ENCODE peak calls at places on chromosome 2, in six cellular contexts. I is mesenchymal stem cell, F is neuronal stem cell, A is IMR-90, Y is H1, O is trophoblast cell. K is an unnamed sample.

GRCh38 chr2:208139447-208139846 is 6.5 kb downstream of the CRYGB start:
- DNase-seq in I (no peak), F (no peak), A (no peak), Y (no peak), O (no peak), K (no peak)

GRCh38 chr2:191935247-191935646 is 88.4 kb upstream of the CAVIN2 start:
- DNase-seq in I (no peak), F (no peak), A (no peak), Y (no peak), O (no peak), K (no peak)

GRCh38 chr2:173184031-173185004 is 108.7 kb downstream of the MAP3K20 start:
- DNase-seq in I (peak; percentile 99), F (no peak), A (peak; percentile 100), Y (no peak), O (no peak), K (peak; percentile 59)

GRCh38 chr2:191635333-191636234 is 42.4 kb upstream of the NABP1 start:
- DNase-seq in I (peak; percentile 66), F (no peak), A (peak; percentile 84), Y (no peak), O (peak; percentile 94), K (no peak)

GRCh38 chr2:236121546-236121945 is 46.6 kb downstream of the GBX2 start:
- DNase-seq in I (peak; percentile 14), F (no peak), A (peak; percentile 16), Y (no peak), O (no peak), K (no peak)

GRCh38 chr2:86223098-86223681 is 23.9 kb downstream of the MRPL35 start:
- DNase-seq in I (peak; percentile 16), F (no peak), A (peak; percentile 50), Y (no peak), O (no peak), K (no peak)

GRCh38 chr2:9310390-9310789 is 103.8 kb downstream of the ASAP2 start:
- DNase-seq in I (peak; percentile 85), F (no peak), A (peak; percentile 82), Y (no peak), O (peak; percentile 12), K (no peak)

GRCh38 chr2:199409705-199410104 is 48.0 kb downstream of the SATB2 start:
- DNase-seq in I (no peak), F (no peak), A (peak; percentile 11), Y (no peak), O (no peak), K (no peak)

GRCh38 chr2:96808176-96808837 is 7.8 kb upstream of the CNNM3 start:
- DNase-seq in I (no peak), F (no peak), A (no peak), Y (no peak), O (no peak), K (no peak)

GRCh38 chr2:94759211-94759610 is 112.0 kb upstream of the TEKT4 start:
- DNase-seq in I (no peak), F (no peak), A (no peak), Y (no peak), O (peak; percentile 41), K (no peak)

GRCh38 chr2:48699377-48699951 is 56.1 kb downstream of the LHCGR start:
- DNase-seq in I (peak; percentile 62), F (no peak), A (peak; percentile 80), Y (no peak), O (no peak), K (no peak)

GRCh38 chr2:63463142-63463541 is 125.1 kb downstream of the WDPCP start:
- DNase-seq in I (no peak), F (no peak), A (no peak), Y (no peak), O (no peak), K (no peak)

GRCh38 chr2:24337958-24338357 is 22.4 kb downstream of the ITSN2 start:
- DNase-seq in I (no peak), F (no peak), A (no peak), Y (no peak), O (no peak), K (no peak)

GRCh38 chr2:75627902-75628504 is 18.6 kb upstream of the MRPL19 start:
- DNase-seq in I (peak; percentile 74), F (peak; percentile 66), A (peak; percentile 80), Y (no peak), O (peak; percentile 92), K (peak; percentile 80)

GRCh38 chr2:178200331-178200730 is 6.0 kb downstream of the OSBPL6 start:
- DNase-seq in I (no peak), F (no peak), A (no peak), Y (no peak), O (no peak), K (no peak)

GRCh38 chr2:88967844-88968243 is 276.4 kb downstream of the RPIA start:
- DNase-seq in I (no peak), F (no peak), A (no peak), Y (no peak), O (peak; percentile 51), K (no peak)

GRCh38 chr2:40451926-40452605 is at the start of gene SLC8A1:
- DNase-seq in I (peak; percentile 35), F (peak; percentile 51), A (peak; percentile 49), Y (no peak), O (peak; percentile 43), K (peak; percentile 49)

GRCh38 chr2:147863835-147864234 is 19.0 kb downstream of the ACVR2A start:
- DNase-seq in I (no peak), F (no peak), A (no peak), Y (no peak), O (no peak), K (no peak)

GRCh38 chr2:117987121-117987520 is 26.7 kb downstream of the CCDC93 start:
- DNase-seq in I (no peak), F (no peak), A (no peak), Y (no peak), O (no peak), K (no peak)

GRCh38 chr2:199459286-199460100 is 1.8 kb upstream of the SATB2 start:
- DNase-seq in I (peak; percentile 97), F (peak; percentile 95), A (peak; percentile 95), Y (peak; percentile 82), O (peak; percentile 97), K (peak; percentile 94)

GRCh38 chr2:74659462-74659861 is 5.4 kb downstream of the SEMA4F start:
- DNase-seq in I (peak; percentile 15), F (no peak), A (peak; percentile 5), Y (no peak), O (no peak), K (no peak)

GRCh38 chr2:156427067-156427466 is 9.1 kb upstream of the GPD2 start:
- DNase-seq in I (no peak), F (no peak), A (no peak), Y (no peak), O (no peak), K (no peak)

GRCh38 chr2:113072584-113072983 is 4.8 kb downstream of the IL1F10 start:
- DNase-seq in I (no peak), F (no peak), A (no peak), Y (no peak), O (no peak), K (no peak)
- H2AFZ ChIP-seq in I (no peak overlapping the region), F (no peak overlapping the region), A (no peak overlapping the region), Y (peak overlapping the region; percentile 59), O (no peak overlapping the region), K (no peak overlapping the region)

GRCh38 chr2:175034728-175035127 is 29.5 kb upstream of the CHN1 start:
- DNase-seq in I (no peak), F (no peak), A (no peak), Y (no peak), O (no peak), K (no peak)

GRCh38 chr2:175035806-175036205 is 30.6 kb upstream of the CHN1 start:
- DNase-seq in I (no peak), F (no peak), A (no peak), Y (no peak), O (no peak), K (no peak)

GRCh38 chr2:175039031-175039430 is 33.9 kb upstream of the CHN1 start:
- DNase-seq in I (no peak), F (no peak), A (no peak), Y (no peak), O (no peak), K (no peak)

GRCh38 chr2:175037941-175038340 is 32.8 kb upstream of the CHN1 start:
- DNase-seq in I (no peak), F (no peak), A (no peak), Y (no peak), O (no peak), K (no peak)

GRCh38 chr2:175036582-175037018 is 31.4 kb upstream of the CHN1 start:
- DNase-seq in I (peak; percentile 49), F (peak; percentile 9), A (peak; percentile 24), Y (no peak), O (peak; percentile 54), K (no peak)
- H3K14ac ChIP-seq in I (no peak overlapping the region), F (no peak overlapping the region), A (no peak overlapping the region), Y (no peak overlapping the region), O (no peak overlapping the region), K (no peak overlapping the region)

DNA sequence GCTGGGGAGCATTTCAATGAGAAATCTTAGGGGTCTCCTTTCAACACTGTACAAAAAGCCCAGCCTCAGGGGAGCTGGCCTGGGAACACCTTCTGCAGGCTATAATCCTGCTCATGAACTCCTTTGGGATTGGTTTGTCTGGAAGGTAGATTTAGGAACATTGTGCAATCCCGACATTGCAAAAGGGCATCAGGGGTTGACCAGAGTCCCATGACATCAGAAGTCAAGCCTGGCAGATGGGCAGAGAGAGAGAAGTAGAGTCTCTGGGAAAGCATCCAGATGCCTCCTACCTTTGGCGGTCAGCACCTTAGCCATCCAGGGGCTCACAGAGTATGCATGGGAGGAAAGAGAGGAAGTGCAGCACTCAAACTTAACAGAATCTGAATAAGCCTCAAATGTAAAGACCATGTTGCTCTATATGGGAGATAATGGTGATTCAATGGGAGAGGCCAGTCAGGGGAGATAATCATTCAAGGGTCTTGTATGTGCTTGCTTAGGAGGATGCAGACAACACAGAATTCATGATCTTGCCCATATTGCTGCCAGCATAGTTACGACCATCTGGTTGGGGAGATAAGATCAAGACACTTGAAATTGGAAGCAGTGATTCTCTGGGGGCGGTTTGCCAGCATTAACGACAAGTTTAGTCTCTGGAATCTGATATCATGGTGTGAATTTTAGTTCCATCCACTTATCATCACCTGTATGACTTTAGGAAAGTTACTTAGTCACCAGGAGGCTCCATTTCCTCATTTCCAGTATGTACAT is 58.3 kb upstream of the UPP2 start:
- DNase-seq in I (no peak), F (no peak), A (no peak), Y (no peak), O (no peak), K (no peak)
- H2BK120ac ChIP-seq in I (no peak overlapping the region), F (no peak overlapping the region), A (no peak overlapping the region), Y (no peak overlapping the region), O (no peak overlapping the region), K (no peak overlapping the region)

GRCh38 chr2:219065484-219065883 is 4.8 kb upstream of the IHH start:
- DNase-seq in I (no peak), F (no peak), A (no peak), Y (no peak), O (no peak), K (no peak)
- H2AFZ ChIP-seq in I (no peak overlapping the region), F (no peak overlapping the region), A (no peak overlapping the region), Y (no peak overlapping the region), O (no peak overlapping the region), K (no peak overlapping the region)

GRCh38 chr2:101744832-101745231 is 47.3 kb downstream of the MAP4K4 start:
- DNase-seq in I (no peak), F (no peak), A (no peak), Y (no peak), O (no peak), K (no peak)
- H3K14ac ChIP-seq in I (no peak overlapping the region), F (no peak overlapping the region), A (no peak overlapping the region), Y (no peak overlapping the region), O (no peak overlapping the region), K (no peak overlapping the region)

DNA sequence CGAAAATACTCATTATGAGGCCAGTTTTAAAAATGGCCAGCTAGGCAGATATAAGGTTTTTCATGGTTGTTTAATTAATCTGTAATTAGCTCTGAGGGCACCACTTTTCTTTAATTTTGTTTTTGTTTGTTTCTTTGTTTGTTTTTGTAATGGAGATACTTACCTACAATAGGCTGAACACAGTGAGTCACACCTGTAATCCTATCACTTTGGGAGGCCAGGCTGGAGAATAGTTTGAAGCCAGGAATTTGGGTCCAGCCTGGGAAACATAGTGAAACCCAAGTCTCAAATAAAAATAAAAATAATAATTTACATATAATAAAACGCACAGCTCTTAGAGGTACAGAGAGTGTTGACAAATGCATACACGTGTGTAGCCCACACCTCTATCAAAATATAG is 56.8 kb upstream of the MSH2 start:
- DNase-seq in I (no peak), F (no peak), A (no peak), Y (no peak), O (no peak), K (no peak)
- H2BK120ac ChIP-seq in I (no peak overlapping the region), F (no peak overlapping the region), A (no peak overlapping the region), Y (peak overlapping the region; percentile 98), O (no peak overlapping the region), K (no peak overlapping the region)

K was measured in H9.